ENCODE peak calls at places on chromosomes 3 and 15, in seven cellular contexts. One of them, this sample, is unnamed.

GRCh38 chr3:138381950-138382715 is 33.8 kb downstream of the MRAS start:
- DNase-seq in choroid plexus epithelial cell: peak
- DNase-seq in mammary epithelial cell: peak
- DNase-seq in mesothelial cell of epicardium: no peak
- DNase-seq in Panc1: no peak
- DNase-seq in activated CD8-positive, alpha-beta T cell treated with anti-CD3 and anti-CD28 coated beads for 36 hours: no peak
- DNase-seq in breast epithelium: peak
- DNase-seq in this sample: peak

GRCh38 chr3:72171946-72172345 is 387.0 kb upstream of the PROK2 start:
- DNase-seq in mesothelial cell of epicardium: no peak
- DNase-seq in breast epithelium: no peak
- DNase-seq in activated CD8-positive, alpha-beta T cell treated with anti-CD3 and anti-CD28 coated beads for 36 hours: no peak
- DNase-seq in Panc1: no peak
- DNase-seq in mammary epithelial cell: no peak
- DNase-seq in choroid plexus epithelial cell: no peak
- DNase-seq in this sample: no peak

GRCh38 chr3:8768364-8769087 is 887 bp downstream of the OXTR start:
- DNase-seq in mammary epithelial cell: no peak
- DNase-seq in breast epithelium: no peak
- DNase-seq in activated CD8-positive, alpha-beta T cell treated with anti-CD3 and anti-CD28 coated beads for 36 hours: peak
- DNase-seq in choroid plexus epithelial cell: peak
- DNase-seq in Panc1: no peak
- DNase-seq in mesothelial cell of epicardium: no peak
- DNase-seq in this sample: no peak

GRCh38 chr3:197028711-197029510 is 706 bp downstream of the MELTF start:
- DNase-seq in mammary epithelial cell: no peak
- DNase-seq in Panc1: no peak
- DNase-seq in breast epithelium: no peak
- DNase-seq in activated CD8-positive, alpha-beta T cell treated with anti-CD3 and anti-CD28 coated beads for 36 hours: peak
- DNase-seq in choroid plexus epithelial cell: no peak
- DNase-seq in mesothelial cell of epicardium: no peak
- DNase-seq in this sample: no peak

GRCh38 chr3:154334973-154335420 is 10.7 kb upstream of the DHX36 start:
- DNase-seq in mesothelial cell of epicardium: no peak
- DNase-seq in choroid plexus epithelial cell: peak
- DNase-seq in activated CD8-positive, alpha-beta T cell treated with anti-CD3 and anti-CD28 coated beads for 36 hours: no peak
- DNase-seq in Panc1: no peak
- DNase-seq in breast epithelium: no peak
- DNase-seq in mammary epithelial cell: peak
- DNase-seq in this sample: peak

GRCh38 chr3:107284570-107284969 is 92.7 kb upstream of the CCDC54 start:
- DNase-seq in mesothelial cell of epicardium: no peak
- DNase-seq in mammary epithelial cell: peak
- DNase-seq in breast epithelium: no peak
- DNase-seq in choroid plexus epithelial cell: peak
- DNase-seq in activated CD8-positive, alpha-beta T cell treated with anti-CD3 and anti-CD28 coated beads for 36 hours: no peak
- DNase-seq in Panc1: no peak
- DNase-seq in this sample: peak

GRCh38 chr3:8328971-8329370 is 172.7 kb upstream of the LMCD1 start:
- DNase-seq in choroid plexus epithelial cell: no peak
- DNase-seq in mammary epithelial cell: no peak
- DNase-seq in activated CD8-positive, alpha-beta T cell treated with anti-CD3 and anti-CD28 coated beads for 36 hours: no peak
- DNase-seq in Panc1: no peak
- DNase-seq in mesothelial cell of epicardium: no peak
- DNase-seq in breast epithelium: no peak
- DNase-seq in this sample: no peak

GRCh38 chr15:78340243-78341056 is at the start of gene CRABP1:
- DNase-seq in activated CD8-positive, alpha-beta T cell treated with anti-CD3 and anti-CD28 coated beads for 36 hours: peak
- DNase-seq in Panc1: no peak
- DNase-seq in breast epithelium: no peak
- DNase-seq in mesothelial cell of epicardium: no peak
- DNase-seq in choroid plexus epithelial cell: no peak
- DNase-seq in mammary epithelial cell: no peak
- DNase-seq in this sample: no peak

GRCh38 chr3:13559751-13560540 is 11.0 kb downstream of the FBLN2 start:
- DNase-seq in breast epithelium: no peak
- DNase-seq in activated CD8-positive, alpha-beta T cell treated with anti-CD3 and anti-CD28 coated beads for 36 hours: no peak
- DNase-seq in Panc1: no peak
- DNase-seq in mesothelial cell of epicardium: no peak
- DNase-seq in choroid plexus epithelial cell: no peak
- DNase-seq in mammary epithelial cell: no peak
- DNase-seq in this sample: peak

GRCh38 chr3:116005404-116005803 is 382.1 kb downstream of the GAP43 start:
- DNase-seq in choroid plexus epithelial cell: peak
- DNase-seq in activated CD8-positive, alpha-beta T cell treated with anti-CD3 and anti-CD28 coated beads for 36 hours: no peak
- DNase-seq in breast epithelium: no peak
- DNase-seq in mesothelial cell of epicardium: no peak
- DNase-seq in Panc1: peak
- DNase-seq in mammary epithelial cell: peak
- DNase-seq in this sample: peak

GRCh38 chr15:49191892-49192291 is 21.8 kb downstream of the GALK2 start:
- DNase-seq in activated CD8-positive, alpha-beta T cell treated with anti-CD3 and anti-CD28 coated beads for 36 hours: no peak
- DNase-seq in mammary epithelial cell: no peak
- DNase-seq in choroid plexus epithelial cell: no peak
- DNase-seq in Panc1: no peak
- DNase-seq in mesothelial cell of epicardium: no peak
- DNase-seq in breast epithelium: no peak
- DNase-seq in this sample: no peak

GRCh38 chr3:146646251-146646650 is 41.1 kb upstream of the PLSCR5 start:
- DNase-seq in choroid plexus epithelial cell: peak
- DNase-seq in mammary epithelial cell: no peak
- DNase-seq in Panc1: no peak
- DNase-seq in breast epithelium: no peak
- DNase-seq in mesothelial cell of epicardium: no peak
- DNase-seq in activated CD8-positive, alpha-beta T cell treated with anti-CD3 and anti-CD28 coated beads for 36 hours: no peak
- DNase-seq in this sample: no peak

GRCh38 chr3:117526485-117527079 is 817.0 kb downstream of the TUSC7 start:
- DNase-seq in activated CD8-positive, alpha-beta T cell treated with anti-CD3 and anti-CD28 coated beads for 36 hours: peak
- DNase-seq in choroid plexus epithelial cell: peak
- DNase-seq in breast epithelium: no peak
- DNase-seq in mammary epithelial cell: peak
- DNase-seq in Panc1: no peak
- DNase-seq in mesothelial cell of epicardium: peak
- DNase-seq in this sample: peak

GRCh38 chr15:25849431-25849921 is 13.7 kb downstream of the ATP10A start:
- DNase-seq in Panc1: no peak
- DNase-seq in activated CD8-positive, alpha-beta T cell treated with anti-CD3 and anti-CD28 coated beads for 36 hours: peak
- DNase-seq in choroid plexus epithelial cell: peak
- DNase-seq in mammary epithelial cell: no peak
- DNase-seq in mesothelial cell of epicardium: no peak
- DNase-seq in breast epithelium: no peak
- DNase-seq in this sample: no peak

GRCh38 chr15:78507831-78508160 is 419 bp downstream of the HYKK start:
- DNase-seq in Panc1: no peak
- DNase-seq in breast epithelium: no peak
- DNase-seq in choroid plexus epithelial cell: no peak
- DNase-seq in mesothelial cell of epicardium: no peak
- DNase-seq in activated CD8-positive, alpha-beta T cell treated with anti-CD3 and anti-CD28 coated beads for 36 hours: no peak
- DNase-seq in mammary epithelial cell: no peak
- DNase-seq in this sample: no peak

GRCh38 chr3:117016359-117016758 is 306.8 kb downstream of the TUSC7 start:
- DNase-seq in activated CD8-positive, alpha-beta T cell treated with anti-CD3 and anti-CD28 coated beads for 36 hours: no peak
- DNase-seq in mammary epithelial cell: no peak
- DNase-seq in Panc1: no peak
- DNase-seq in choroid plexus epithelial cell: no peak
- DNase-seq in breast epithelium: no peak
- DNase-seq in mesothelial cell of epicardium: no peak
- DNase-seq in this sample: no peak

GRCh38 chr15:31235298-31236183 is 91.1 kb upstream of the KLF13 start:
- DNase-seq in mammary epithelial cell: no peak
- DNase-seq in choroid plexus epithelial cell: peak
- DNase-seq in Panc1: no peak
- DNase-seq in mesothelial cell of epicardium: peak
- DNase-seq in activated CD8-positive, alpha-beta T cell treated with anti-CD3 and anti-CD28 coated beads for 36 hours: no peak
- DNase-seq in breast epithelium: no peak
- DNase-seq in this sample: no peak

GRCh38 chr3:18679226-18679625 is 254.1 kb upstream of the SATB1 start:
- DNase-seq in mammary epithelial cell: no peak
- DNase-seq in mesothelial cell of epicardium: no peak
- DNase-seq in choroid plexus epithelial cell: no peak
- DNase-seq in activated CD8-positive, alpha-beta T cell treated with anti-CD3 and anti-CD28 coated beads for 36 hours: peak
- DNase-seq in breast epithelium: no peak
- DNase-seq in Panc1: no peak
- DNase-seq in this sample: no peak

GRCh38 chr3:38001456-38002081 is 11.0 kb downstream of the VILL start:
- DNase-seq in mammary epithelial cell: no peak
- DNase-seq in breast epithelium: no peak
- DNase-seq in choroid plexus epithelial cell: no peak
- DNase-seq in Panc1: no peak
- DNase-seq in activated CD8-positive, alpha-beta T cell treated with anti-CD3 and anti-CD28 coated beads for 36 hours: no peak
- DNase-seq in mesothelial cell of epicardium: no peak
- DNase-seq in this sample: no peak

GRCh38 chr3:48536116-48536515 is 20.5 kb downstream of the PFKFB4 start:
- DNase-seq in mammary epithelial cell: no peak
- DNase-seq in activated CD8-positive, alpha-beta T cell treated with anti-CD3 and anti-CD28 coated beads for 36 hours: no peak
- DNase-seq in breast epithelium: no peak
- DNase-seq in Panc1: no peak
- DNase-seq in choroid plexus epithelial cell: no peak
- DNase-seq in mesothelial cell of epicardium: no peak
- DNase-seq in this sample: no peak
- TF ChIP-seq CTCF in mammary epithelial cell: no peak
- TF ChIP-seq CTCF in activated CD8-positive, alpha-beta T cell treated with anti-CD3 and anti-CD28 coated beads for 36 hours: no peak
- TF ChIP-seq CTCF in breast epithelium: no peak
- TF ChIP-seq CTCF in Panc1: no peak
- TF ChIP-seq CTCF in choroid plexus epithelial cell: no peak
- TF ChIP-seq CTCF in mesothelial cell of epicardium: no peak
- TF ChIP-seq CTCF in this sample: no peak

DNA sequence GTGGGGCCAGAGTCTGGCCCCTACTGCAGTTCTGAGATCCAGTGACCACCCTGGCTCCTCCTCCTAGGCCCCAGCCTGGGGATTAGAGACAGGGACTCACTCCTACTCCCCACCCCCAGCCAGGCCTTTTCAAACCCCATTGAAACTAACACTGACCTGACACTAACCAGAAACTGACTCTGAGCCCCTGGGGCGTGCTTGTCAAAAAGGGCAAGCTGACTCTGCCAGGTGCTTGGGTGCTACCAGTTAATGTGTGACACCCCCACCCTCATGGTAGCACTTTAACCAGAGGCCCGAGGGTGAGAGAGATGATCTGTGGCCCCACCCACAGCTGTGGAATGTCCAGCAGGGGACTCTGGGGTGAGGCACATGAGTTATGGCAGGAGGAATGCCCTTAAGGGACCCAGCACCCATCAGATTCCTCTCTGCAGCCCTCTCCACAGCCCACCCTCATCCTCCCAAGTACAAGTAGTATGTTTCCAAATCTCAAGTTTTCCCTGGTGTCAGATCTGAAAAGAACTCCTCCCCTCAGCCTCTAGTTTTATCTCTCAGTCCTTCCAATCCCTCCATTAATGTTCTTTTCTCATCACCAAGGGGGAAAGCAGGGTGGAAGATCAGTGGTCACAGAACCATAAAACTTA is 1.4 kb downstream of the PTH1R start:
- DNase-seq in mesothelial cell of epicardium: no peak
- DNase-seq in Panc1: no peak
- DNase-seq in activated CD8-positive, alpha-beta T cell treated with anti-CD3 and anti-CD28 coated beads for 36 hours: no peak
- DNase-seq in breast epithelium: no peak
- DNase-seq in choroid plexus epithelial cell: no peak
- DNase-seq in mammary epithelial cell: no peak
- DNase-seq in this sample: no peak
- TF ChIP-seq CTCF in mesothelial cell of epicardium: no peak
- TF ChIP-seq CTCF in Panc1: no peak
- TF ChIP-seq CTCF in activated CD8-positive, alpha-beta T cell treated with anti-CD3 and anti-CD28 coated beads for 36 hours: no peak
- TF ChIP-seq CTCF in breast epithelium: no peak
- TF ChIP-seq CTCF in choroid plexus epithelial cell: peak
- TF ChIP-seq CTCF in mammary epithelial cell: no peak
- TF ChIP-seq CTCF in this sample: no peak

GRCh38 chr15:90956551-90957104 is 1.9 kb downstream of the RCCD1 start:
- DNase-seq in mammary epithelial cell: peak
- DNase-seq in choroid plexus epithelial cell: peak
- DNase-seq in Panc1: no peak
- DNase-seq in breast epithelium: peak
- DNase-seq in mesothelial cell of epicardium: peak
- DNase-seq in activated CD8-positive, alpha-beta T cell treated with anti-CD3 and anti-CD28 coated beads for 36 hours: peak
- DNase-seq in this sample: peak
- TF ChIP-seq CTCF in mammary epithelial cell: peak
- TF ChIP-seq CTCF in choroid plexus epithelial cell: peak
- TF ChIP-seq CTCF in Panc1: peak
- TF ChIP-seq CTCF in breast epithelium: peak
- TF ChIP-seq CTCF in mesothelial cell of epicardium: peak
- TF ChIP-seq CTCF in activated CD8-positive, alpha-beta T cell treated with anti-CD3 and anti-CD28 coated beads for 36 hours: peak
- TF ChIP-seq CTCF in this sample: peak

DNA sequence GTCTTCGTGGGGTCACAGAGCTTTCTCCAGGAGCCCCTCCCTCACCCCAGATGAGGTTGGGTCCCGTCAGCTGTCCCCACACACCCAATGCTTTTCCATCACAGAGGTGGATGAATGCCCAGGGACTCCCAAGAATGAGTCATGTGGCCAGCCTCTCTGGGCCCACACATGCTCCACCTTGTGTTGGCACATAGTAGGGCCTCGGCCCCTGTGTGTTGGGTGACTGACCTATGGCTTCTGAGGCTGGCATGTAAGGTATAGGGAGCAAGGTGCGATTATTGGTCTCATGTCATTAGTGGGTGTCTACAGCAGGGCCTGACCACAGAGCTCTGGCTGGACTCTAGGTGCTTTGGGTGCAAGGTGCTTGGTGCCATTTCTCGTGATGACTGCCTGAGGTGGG is 86.9 kb downstream of the DNAJB8 start:
- DNase-seq in Panc1: no peak
- DNase-seq in breast epithelium: no peak
- DNase-seq in choroid plexus epithelial cell: no peak
- DNase-seq in mammary epithelial cell: no peak
- DNase-seq in activated CD8-positive, alpha-beta T cell treated with anti-CD3 and anti-CD28 coated beads for 36 hours: no peak
- DNase-seq in mesothelial cell of epicardium: no peak
- DNase-seq in this sample: no peak
- TF ChIP-seq CTCF in Panc1: no peak
- TF ChIP-seq CTCF in breast epithelium: no peak
- TF ChIP-seq CTCF in choroid plexus epithelial cell: no peak
- TF ChIP-seq CTCF in mammary epithelial cell: no peak
- TF ChIP-seq CTCF in activated CD8-positive, alpha-beta T cell treated with anti-CD3 and anti-CD28 coated beads for 36 hours: no peak
- TF ChIP-seq CTCF in mesothelial cell of epicardium: no peak
- TF ChIP-seq CTCF in this sample: no peak

GRCh38 chr15:56890038-56890437 is 28.4 kb upstream of the TCF12 start:
- DNase-seq in mammary epithelial cell: no peak
- DNase-seq in Panc1: no peak
- DNase-seq in breast epithelium: no peak
- DNase-seq in choroid plexus epithelial cell: no peak
- DNase-seq in activated CD8-positive, alpha-beta T cell treated with anti-CD3 and anti-CD28 coated beads for 36 hours: no peak
- DNase-seq in mesothelial cell of epicardium: no peak
- DNase-seq in this sample: no peak

GRCh38 chr15:56887782-56888127 is 30.7 kb upstream of the TCF12 start:
- DNase-seq in Panc1: no peak
- DNase-seq in mammary epithelial cell: no peak
- DNase-seq in breast epithelium: no peak
- DNase-seq in mesothelial cell of epicardium: no peak
- DNase-seq in activated CD8-positive, alpha-beta T cell treated with anti-CD3 and anti-CD28 coated beads for 36 hours: no peak
- DNase-seq in choroid plexus epithelial cell: no peak
- DNase-seq in this sample: no peak

GRCh38 chr15:56886450-56886856 is 32.0 kb upstream of the TCF12 start:
- DNase-seq in mesothelial cell of epicardium: no peak
- DNase-seq in mammary epithelial cell: no peak
- DNase-seq in choroid plexus epithelial cell: peak
- DNase-seq in activated CD8-positive, alpha-beta T cell treated with anti-CD3 and anti-CD28 coated beads for 36 hours: peak
- DNase-seq in Panc1: no peak
- DNase-seq in breast epithelium: no peak
- DNase-seq in this sample: no peak

GRCh38 chr15:56883088-56883487 is 35.4 kb upstream of the TCF12 start:
- DNase-seq in Panc1: no peak
- DNase-seq in mammary epithelial cell: no peak
- DNase-seq in activated CD8-positive, alpha-beta T cell treated with anti-CD3 and anti-CD28 coated beads for 36 hours: no peak
- DNase-seq in mesothelial cell of epicardium: no peak
- DNase-seq in breast epithelium: no peak
- DNase-seq in choroid plexus epithelial cell: no peak
- DNase-seq in this sample: no peak

GRCh38 chr15:56886878-56887781 is 31.3 kb upstream of the TCF12 start:
- DNase-seq in mesothelial cell of epicardium: peak
- DNase-seq in mammary epithelial cell: peak
- DNase-seq in Panc1: peak
- DNase-seq in activated CD8-positive, alpha-beta T cell treated with anti-CD3 and anti-CD28 coated beads for 36 hours: peak
- DNase-seq in breast epithelium: peak
- DNase-seq in choroid plexus epithelial cell: peak
- DNase-seq in this sample: peak
- TF ChIP-seq CTCF in mesothelial cell of epicardium: no peak
- TF ChIP-seq CTCF in mammary epithelial cell: no peak
- TF ChIP-seq CTCF in Panc1: no peak
- TF ChIP-seq CTCF in activated CD8-positive, alpha-beta T cell treated with anti-CD3 and anti-CD28 coated beads for 36 hours: no peak
- TF ChIP-seq CTCF in breast epithelium: peak
- TF ChIP-seq CTCF in choroid plexus epithelial cell: peak
- TF ChIP-seq CTCF in this sample: peak